ENCODE peak calls at places on chromosomes 3 and 15, in ten cellular contexts. M is GM23338, K is fibroblast of lung, Y is astrocyte of the spinal cord, Q is brain microvascular endothelial cell, E is psoas muscle, F is cardiac muscle cell, D is astrocyte, P is retinal pigment epithelial cell, B is AG04450. G is an unnamed sample.

GRCh38 chr15:60552224-60552623 is 73.3 kb upstream of the ICE2 start:
- DNase-seq in M (peak), K (no peak), Y (no peak), Q (no peak), E (no peak), F (no peak), D (no peak), P (no peak), B (no peak), G (no peak)

GRCh38 chr15:91559066-91559465 is 294.4 kb upstream of the SLCO3A1 start:
- DNase-seq in M (no peak), K (peak), Y (no peak), Q (no peak), E (no peak), F (no peak), D (no peak), P (no peak), B (no peak), G (no peak)

GRCh38 chr3:23987376-23987775 is 42.3 kb downstream of the NR1D2 start:
- DNase-seq in M (no peak), K (no peak), Y (no peak), Q (no peak), E (no peak), F (no peak), D (no peak), P (no peak), B (no peak), G (no peak)

GRCh38 chr15:39016706-39017105 is 452.1 kb upstream of the RASGRP1 start:
- DNase-seq in M (no peak), K (peak), Y (peak), Q (no peak), E (no peak), F (no peak), D (peak), P (peak), B (no peak), G (no peak)

GRCh38 chr3:57130426-57131209 is 34.5 kb downstream of the IL17RD start:
- DNase-seq in M (peak), K (peak), Y (peak), Q (no peak), E (no peak), F (peak), D (no peak), P (no peak), B (no peak), G (no peak)

GRCh38 chr15:82567661-82568060 is 27.4 kb upstream of the RPS17 start:
- DNase-seq in M (no peak), K (no peak), Y (no peak), Q (no peak), E (no peak), F (no peak), D (no peak), P (no peak), B (no peak), G (no peak)

GRCh38 chr3:150871192-150871591 is 34.0 kb downstream of the MINDY4B start:
- DNase-seq in M (no peak), K (peak), Y (no peak), Q (no peak), E (no peak), F (no peak), D (peak), P (no peak), B (no peak), G (no peak)

GRCh38 chr15:92074646-92075045 is 221.1 kb downstream of the SLCO3A1 start:
- DNase-seq in M (no peak), K (peak), Y (peak), Q (no peak), E (peak), F (peak), D (peak), P (no peak), B (no peak), G (no peak)

GRCh38 chr3:178352300-178353021 is 183.8 kb upstream of the KCNMB2 start:
- DNase-seq in M (peak), K (peak), Y (peak), Q (peak), E (no peak), F (peak), D (peak), P (peak), B (peak), G (peak)

GRCh38 chr15:56832125-56832524 is 86.3 kb upstream of the TCF12 start:
- DNase-seq in M (no peak), K (no peak), Y (peak), Q (no peak), E (peak), F (no peak), D (no peak), P (no peak), B (no peak), G (no peak)

GRCh38 chr3:114553949-114554593 is 260.2 kb downstream of the TIGIT start:
- DNase-seq in M (no peak), K (peak), Y (no peak), Q (no peak), E (no peak), F (no peak), D (peak), P (no peak), B (no peak), G (no peak)

GRCh38 chr15:90638241-90638691 is 78.9 kb upstream of the BLM start:
- DNase-seq in M (no peak), K (no peak), Y (no peak), Q (no peak), E (no peak), F (no peak), D (no peak), P (peak), B (no peak), G (no peak)

GRCh38 chr3:141972394-141972793 is 96.0 kb downstream of the ATP1B3 start:
- DNase-seq in M (no peak), K (peak), Y (no peak), Q (no peak), E (no peak), F (no peak), D (no peak), P (peak), B (no peak), G (no peak)

GRCh38 chr3:47791193-47791855 is 9.6 kb upstream of the SMARCC1 start:
- DNase-seq in M (no peak), K (no peak), Y (no peak), Q (no peak), E (no peak), F (no peak), D (no peak), P (no peak), B (no peak), G (no peak)

GRCh38 chr3:192372627-192373026 is 354.7 kb downstream of the FGF12 start:
- DNase-seq in M (no peak), K (no peak), Y (no peak), Q (no peak), E (no peak), F (no peak), D (no peak), P (no peak), B (no peak), G (no peak)

GRCh38 chr3:46661776-46662766 is 31.4 kb downstream of the ALS2CL start:
- DNase-seq in M (peak), K (no peak), Y (no peak), Q (no peak), E (no peak), F (no peak), D (no peak), P (no peak), B (no peak), G (no peak)

GRCh38 chr15:40347559-40348470 is 3.0 kb upstream of the PHGR1 start:
- DNase-seq in M (no peak), K (no peak), Y (no peak), Q (no peak), E (no peak), F (no peak), D (no peak), P (no peak), B (no peak), G (no peak)

GRCh38 chr3:105863608-105864007 is 5.2 kb downstream of the CBLB start:
- DNase-seq in M (no peak), K (no peak), Y (no peak), Q (no peak), E (no peak), F (no peak), D (no peak), P (no peak), B (no peak), G (no peak)

GRCh38 chr3:105865016-105865623 is 3.7 kb downstream of the CBLB start:
- DNase-seq in M (no peak), K (peak), Y (no peak), Q (no peak), E (no peak), F (no peak), D (peak), P (no peak), B (no peak), G (no peak)

GRCh38 chr3:105867690-105868449 is 942 bp downstream of the CBLB start:
- DNase-seq in M (peak), K (no peak), Y (peak), Q (peak), E (no peak), F (no peak), D (no peak), P (no peak), B (no peak), G (no peak)

GRCh38 chr3:105866656-105867653 is 1.9 kb downstream of the CBLB start:
- DNase-seq in M (peak), K (peak), Y (peak), Q (peak), E (no peak), F (no peak), D (peak), P (no peak), B (no peak), G (no peak)

GRCh38 chr3:105865867-105866350 is 2.9 kb downstream of the CBLB start:
- DNase-seq in M (no peak), K (no peak), Y (no peak), Q (no peak), E (no peak), F (no peak), D (no peak), P (no peak), B (no peak), G (no peak)
- H3K4me3 ChIP-seq in M (no peak), K (peak), Y (peak), Q (peak), E (peak), F (peak), D (peak), P (peak), B (peak), G (no peak)

GRCh38 chr3:134029734-134030381 is at the start of gene SLCO2A1:
- DNase-seq in M (peak), K (peak), Y (peak), Q (no peak), E (peak), F (peak), D (peak), P (no peak), B (no peak), G (no peak)
- TF ChIP-seq CTCF in M (no peak), K (no peak), Y (no peak), Q (no peak), E (no peak), F (no peak), D (no peak), P (no peak), B (no peak), G (no peak)

GRCh38 chr15:73517566-73517965 is 74.6 kb downstream of the REC114 start:
- DNase-seq in M (no peak), K (no peak), Y (no peak), Q (no peak), E (no peak), F (peak), D (no peak), P (no peak), B (no peak), G (no peak)
- H3K4me3 ChIP-seq in M (no peak), K (no peak), Y (no peak), Q (no peak), E (no peak), F (no peak), D (no peak), P (no peak), B (no peak), G (no peak)

DNA sequence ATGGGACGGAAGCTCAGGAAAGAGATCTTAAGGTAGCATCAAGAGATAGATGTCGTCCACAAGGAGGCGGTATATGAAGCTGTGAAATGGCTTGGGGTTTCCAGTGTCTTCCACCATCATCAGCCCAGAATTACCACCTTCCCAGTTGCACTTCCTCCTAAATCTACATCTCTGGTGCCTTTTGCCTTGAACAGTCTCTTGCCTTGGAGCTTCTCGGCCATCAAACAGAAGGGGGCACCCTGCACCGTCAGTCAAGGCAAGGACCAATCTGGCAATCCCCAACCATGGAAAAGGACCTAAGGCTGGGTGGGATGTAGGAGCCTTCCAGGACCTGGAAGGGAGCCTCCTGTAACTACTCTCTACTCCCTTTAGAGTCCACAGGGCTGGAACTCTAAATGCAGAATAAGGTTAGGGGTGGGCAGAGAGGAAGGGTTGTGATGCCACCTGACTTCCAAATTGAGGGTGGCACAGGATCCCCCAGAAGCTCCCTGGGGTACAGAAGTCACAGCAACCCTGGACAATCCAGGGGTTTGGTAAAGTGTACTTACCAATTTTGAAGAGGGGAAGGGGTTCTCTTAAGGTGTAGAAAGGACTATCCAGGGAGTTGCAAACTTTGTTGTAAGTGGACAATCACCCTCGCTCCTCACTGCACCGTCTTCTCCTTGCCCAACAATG is 1.0 kb upstream of the RYR3 start:
- DNase-seq in M (peak), K (no peak), Y (no peak), Q (no peak), E (peak), F (peak), D (no peak), P (no peak), B (no peak), G (no peak)
- TF ChIP-seq CTCF in M (peak), K (no peak), Y (peak), Q (peak), E (peak), F (peak), D (no peak), P (no peak), B (no peak), G (peak)

DNA sequence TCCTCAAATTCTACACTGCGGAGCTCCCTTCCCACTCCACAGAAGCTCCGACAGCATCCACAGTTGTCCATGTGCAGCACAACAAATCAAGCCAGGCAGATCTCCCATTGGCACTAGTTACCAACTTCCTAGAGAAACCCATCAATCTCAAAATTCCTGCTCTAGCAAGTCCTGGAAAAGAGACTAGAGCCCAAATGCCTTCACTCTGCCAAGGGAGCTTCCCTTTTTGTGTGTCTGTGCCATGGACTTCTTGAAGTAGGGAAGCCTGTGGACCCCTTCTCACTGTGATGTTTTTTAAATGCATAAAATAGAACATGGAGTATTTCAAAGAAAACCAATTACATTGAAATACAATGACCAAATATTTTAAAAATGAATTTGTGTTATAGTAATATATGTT is 59.1 kb downstream of the TGFBR2 start:
- DNase-seq in M (no peak), K (no peak), Y (no peak), Q (no peak), E (no peak), F (no peak), D (no peak), P (no peak), B (no peak), G (no peak)
- H3K4me3 ChIP-seq in M (no peak), K (no peak), Y (no peak), Q (no peak), E (no peak), F (no peak), D (no peak), P (no peak), B (no peak), G (no peak)

GRCh38 chr15:99386429-99386828 is 135.1 kb downstream of the LRRC28 start:
- DNase-seq in M (no peak), K (no peak), Y (no peak), Q (no peak), E (no peak), F (no peak), D (no peak), P (no peak), B (no peak), G (no peak)

GRCh38 chr15:99393641-99394040 is 142.4 kb downstream of the LRRC28 start:
- DNase-seq in M (no peak), K (no peak), Y (no peak), Q (no peak), E (no peak), F (no peak), D (no peak), P (no peak), B (no peak), G (no peak)

GRCh38 chr15:99387769-99388168 is 136.5 kb downstream of the LRRC28 start:
- DNase-seq in M (no peak), K (no peak), Y (no peak), Q (no peak), E (no peak), F (no peak), D (no peak), P (no peak), B (no peak), G (no peak)

GRCh38 chr15:99385865-99386264 is 134.6 kb downstream of the LRRC28 start:
- DNase-seq in M (no peak), K (peak), Y (peak), Q (peak), E (peak), F (peak), D (peak), P (no peak), B (peak), G (no peak)

DNA sequence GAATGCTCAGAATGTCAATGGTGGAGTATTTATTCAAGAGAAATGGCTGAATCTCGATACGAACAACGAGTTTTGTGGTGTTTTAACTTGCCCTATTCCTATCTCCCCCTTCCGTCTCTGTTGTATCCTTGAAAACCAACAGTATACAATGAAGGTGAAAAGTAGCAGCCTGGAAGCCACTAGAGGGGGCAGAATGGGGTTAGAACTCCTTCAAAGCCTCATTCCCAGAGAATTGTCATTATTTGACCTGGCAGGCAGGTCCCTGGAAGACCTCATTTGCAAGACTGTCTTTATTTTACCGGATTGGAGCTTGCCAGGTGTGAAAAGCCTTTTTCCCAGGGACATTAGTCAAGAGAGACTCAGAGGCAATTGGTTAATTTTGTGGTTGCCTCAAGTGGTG is 139.4 kb downstream of the LRRC28 start:
- DNase-seq in M (peak), K (no peak), Y (no peak), Q (no peak), E (no peak), F (no peak), D (no peak), P (no peak), B (no peak), G (no peak)
- TF ChIP-seq CTCF in M (peak), K (no peak), Y (peak), Q (peak), E (no peak), F (peak), D (no peak), P (peak), B (peak), G (no peak)